ENCODE peak calls at places on chromosomes 12 and 14, in five cellular contexts. One of them, this sample, is unnamed.

GRCh38 chr12:122687091-122687490 is 16.1 kb downstream of the HCAR2 start:
- DNase-seq in coronary artery: no peak
- DNase-seq in naive thymus-derived CD4-positive, alpha-beta T cell: no peak
- DNase-seq in heart left ventricle: no peak
- DNase-seq in stomach: peak; percentile 88
- DNase-seq in this sample: peak; percentile 82

GRCh38 chr14:66359500-66359899 is 126.7 kb upstream of the CCDC196 start:
- DNase-seq in coronary artery: no peak
- DNase-seq in naive thymus-derived CD4-positive, alpha-beta T cell: peak; percentile 41
- DNase-seq in heart left ventricle: peak; percentile 11
- DNase-seq in stomach: no peak
- DNase-seq in this sample: peak; percentile 46

GRCh38 chr12:67042697-67043131 is 226.4 kb upstream of the CAND1 start:
- DNase-seq in coronary artery: no peak
- DNase-seq in naive thymus-derived CD4-positive, alpha-beta T cell: no peak
- DNase-seq in heart left ventricle: no peak
- DNase-seq in stomach: no peak
- DNase-seq in this sample: peak; percentile 57

GRCh38 chr14:65281991-65282908 is 130.3 kb upstream of the FUT8 start:
- DNase-seq in coronary artery: no peak
- DNase-seq in naive thymus-derived CD4-positive, alpha-beta T cell: peak; percentile 27
- DNase-seq in heart left ventricle: peak; percentile 31
- DNase-seq in stomach: no peak
- DNase-seq in this sample: no peak

GRCh38 chr14:65210118-65210826 is 108.0 kb upstream of the MAX start:
- DNase-seq in coronary artery: no peak
- DNase-seq in naive thymus-derived CD4-positive, alpha-beta T cell: no peak
- DNase-seq in heart left ventricle: no peak
- DNase-seq in stomach: no peak
- DNase-seq in this sample: no peak

GRCh38 chr14:76227450-76228050 is 75.8 kb downstream of the GPATCH2L start:
- DNase-seq in coronary artery: no peak
- DNase-seq in naive thymus-derived CD4-positive, alpha-beta T cell: no peak
- DNase-seq in heart left ventricle: no peak
- DNase-seq in stomach: no peak
- DNase-seq in this sample: no peak

GRCh38 chr14:47044841-47045240 is 393.3 kb upstream of the RPL10L start:
- DNase-seq in coronary artery: no peak
- DNase-seq in naive thymus-derived CD4-positive, alpha-beta T cell: no peak
- DNase-seq in heart left ventricle: no peak
- DNase-seq in stomach: peak; percentile 27
- DNase-seq in this sample: no peak

GRCh38 chr14:29999013-29999539 is 71.4 kb upstream of the PRKD1 start:
- DNase-seq in coronary artery: no peak
- DNase-seq in naive thymus-derived CD4-positive, alpha-beta T cell: no peak
- DNase-seq in heart left ventricle: no peak
- DNase-seq in stomach: no peak
- DNase-seq in this sample: peak; percentile 4

GRCh38 chr12:50788562-50788961 is 24.7 kb downstream of the ATF1 start:
- DNase-seq in coronary artery: no peak
- DNase-seq in naive thymus-derived CD4-positive, alpha-beta T cell: no peak
- DNase-seq in heart left ventricle: no peak
- DNase-seq in stomach: no peak
- DNase-seq in this sample: no peak

GRCh38 chr14:24401810-24402702 is 3.3 kb downstream of the NYNRIN start:
- DNase-seq in coronary artery: no peak
- DNase-seq in naive thymus-derived CD4-positive, alpha-beta T cell: no peak
- DNase-seq in heart left ventricle: no peak
- DNase-seq in stomach: no peak
- DNase-seq in this sample: no peak

GRCh38 chr14:60310086-60310684 is 61.2 kb downstream of the PPM1A start:
- DNase-seq in coronary artery: no peak
- DNase-seq in naive thymus-derived CD4-positive, alpha-beta T cell: no peak
- DNase-seq in heart left ventricle: no peak
- DNase-seq in stomach: no peak
- DNase-seq in this sample: no peak

GRCh38 chr12:82517027-82517426 is 158.7 kb downstream of the METTL25 start:
- DNase-seq in coronary artery: no peak
- DNase-seq in naive thymus-derived CD4-positive, alpha-beta T cell: no peak
- DNase-seq in heart left ventricle: no peak
- DNase-seq in stomach: no peak
- DNase-seq in this sample: peak; percentile 13

GRCh38 chr12:22856120-22856699 is 231.2 kb downstream of the ETNK1 start:
- DNase-seq in coronary artery: no peak
- DNase-seq in naive thymus-derived CD4-positive, alpha-beta T cell: no peak
- DNase-seq in heart left ventricle: no peak
- DNase-seq in stomach: no peak
- DNase-seq in this sample: peak; percentile 25

GRCh38 chr14:99252940-99253868 is 18.8 kb downstream of the BCL11B start:
- DNase-seq in coronary artery: no peak
- DNase-seq in naive thymus-derived CD4-positive, alpha-beta T cell: no peak
- DNase-seq in heart left ventricle: no peak
- DNase-seq in stomach: no peak
- DNase-seq in this sample: no peak

GRCh38 chr14:68730811-68731425 is 61.9 kb downstream of the ZFP36L1 start:
- DNase-seq in coronary artery: no peak
- DNase-seq in naive thymus-derived CD4-positive, alpha-beta T cell: no peak
- DNase-seq in heart left ventricle: no peak
- DNase-seq in stomach: no peak
- DNase-seq in this sample: no peak
- H3K4me3 ChIP-seq in coronary artery: no peak overlapping the region
- H3K4me3 ChIP-seq in naive thymus-derived CD4-positive, alpha-beta T cell: no peak overlapping the region
- H3K4me3 ChIP-seq in heart left ventricle: no peak overlapping the region
- H3K4me3 ChIP-seq in stomach: no peak overlapping the region
- H3K4me3 ChIP-seq in this sample: no peak overlapping the region

GRCh38 chr12:6950944-6951540 is at the start of gene PTPN6:
- DNase-seq in coronary artery: no peak
- DNase-seq in naive thymus-derived CD4-positive, alpha-beta T cell: peak; percentile 68
- DNase-seq in heart left ventricle: no peak
- DNase-seq in stomach: peak; percentile 58
- DNase-seq in this sample: peak; percentile 40

GRCh38 chr12:6951551-6952120 is 480 bp downstream of the PTPN6 start:
- DNase-seq in coronary artery: no peak
- DNase-seq in naive thymus-derived CD4-positive, alpha-beta T cell: no peak
- DNase-seq in heart left ventricle: no peak
- DNase-seq in stomach: no peak
- DNase-seq in this sample: no peak

GRCh38 chr12:6953417-6954315 is 2.5 kb downstream of the PTPN6 start:
- DNase-seq in coronary artery: peak; percentile 76
- DNase-seq in naive thymus-derived CD4-positive, alpha-beta T cell: peak; percentile 75
- DNase-seq in heart left ventricle: peak; percentile 78
- DNase-seq in stomach: peak; percentile 54
- DNase-seq in this sample: peak; percentile 56

GRCh38 chr12:6952860-6953416 is 1.8 kb downstream of the PTPN6 start:
- DNase-seq in coronary artery: no peak
- DNase-seq in naive thymus-derived CD4-positive, alpha-beta T cell: no peak
- DNase-seq in heart left ventricle: no peak
- DNase-seq in stomach: no peak
- DNase-seq in this sample: no peak

GRCh38 chr12:6952121-6952859 is 1.1 kb downstream of the PTPN6 start:
- DNase-seq in coronary artery: no peak
- DNase-seq in naive thymus-derived CD4-positive, alpha-beta T cell: no peak
- DNase-seq in heart left ventricle: no peak
- DNase-seq in stomach: no peak
- DNase-seq in this sample: no peak
- H3K4me3 ChIP-seq in coronary artery: peak overlapping the region; percentile 66
- H3K4me3 ChIP-seq in naive thymus-derived CD4-positive, alpha-beta T cell: peak overlapping the region; percentile 92
- H3K4me3 ChIP-seq in heart left ventricle: peak overlapping the region; percentile 51
- H3K4me3 ChIP-seq in stomach: peak overlapping the region; percentile 50
- H3K4me3 ChIP-seq in this sample: peak overlapping the region; percentile 66

DNA sequence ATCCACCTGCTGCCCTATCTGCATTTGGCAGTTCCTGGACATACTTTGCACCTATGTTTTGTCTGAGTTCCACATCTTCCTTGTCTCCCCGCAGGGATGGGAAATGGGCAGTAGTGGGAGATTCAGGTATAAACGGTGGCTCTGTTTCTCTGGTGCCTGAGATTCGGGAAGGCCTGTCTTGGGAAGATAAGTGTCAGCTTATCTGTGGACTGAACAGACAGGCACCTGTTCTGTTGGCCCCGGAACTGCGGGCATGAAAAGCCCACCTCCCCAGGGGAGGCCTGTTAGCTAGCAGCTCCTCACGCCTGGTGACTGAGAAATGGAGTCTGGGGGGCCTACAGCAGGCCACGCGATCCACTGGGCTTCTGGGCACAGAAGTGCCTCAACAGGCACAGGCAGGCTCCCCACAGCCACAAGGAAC is 5.8 kb downstream of the PHB2 start:
- DNase-seq in coronary artery: peak; percentile 73
- DNase-seq in naive thymus-derived CD4-positive, alpha-beta T cell: no peak
- DNase-seq in heart left ventricle: no peak
- DNase-seq in stomach: no peak
- DNase-seq in this sample: no peak
- H3K4me3 ChIP-seq in coronary artery: no peak overlapping the region
- H3K4me3 ChIP-seq in naive thymus-derived CD4-positive, alpha-beta T cell: no peak overlapping the region
- H3K4me3 ChIP-seq in heart left ventricle: no peak overlapping the region
- H3K4me3 ChIP-seq in stomach: peak overlapping the region; percentile 62
- H3K4me3 ChIP-seq in this sample: no peak overlapping the region

GRCh38 chr14:31127690-31128089 is 79.9 kb downstream of the HECTD1 start:
- DNase-seq in coronary artery: no peak
- DNase-seq in naive thymus-derived CD4-positive, alpha-beta T cell: peak; percentile 11
- DNase-seq in heart left ventricle: no peak
- DNase-seq in stomach: no peak
- DNase-seq in this sample: peak; percentile 49
- H3K4me3 ChIP-seq in coronary artery: no peak overlapping the region
- H3K4me3 ChIP-seq in naive thymus-derived CD4-positive, alpha-beta T cell: no peak overlapping the region
- H3K4me3 ChIP-seq in heart left ventricle: no peak overlapping the region
- H3K4me3 ChIP-seq in stomach: no peak overlapping the region
- H3K4me3 ChIP-seq in this sample: no peak overlapping the region

GRCh38 chr12:116278667-116279066 is 1.2 kb upstream of the MED13L start:
- DNase-seq in coronary artery: no peak
- DNase-seq in naive thymus-derived CD4-positive, alpha-beta T cell: no peak
- DNase-seq in heart left ventricle: no peak
- DNase-seq in stomach: no peak
- DNase-seq in this sample: no peak

GRCh38 chr12:116278259-116278595 is 734 bp upstream of the MED13L start:
- DNase-seq in coronary artery: no peak
- DNase-seq in naive thymus-derived CD4-positive, alpha-beta T cell: no peak
- DNase-seq in heart left ventricle: no peak
- DNase-seq in stomach: no peak
- DNase-seq in this sample: no peak

GRCh38 chr12:116284401-116284800 is 6.9 kb upstream of the MED13L start:
- DNase-seq in coronary artery: no peak
- DNase-seq in naive thymus-derived CD4-positive, alpha-beta T cell: no peak
- DNase-seq in heart left ventricle: no peak
- DNase-seq in stomach: no peak
- DNase-seq in this sample: no peak

GRCh38 chr12:116280590-116281290 is 3.2 kb upstream of the MED13L start:
- DNase-seq in coronary artery: no peak
- DNase-seq in naive thymus-derived CD4-positive, alpha-beta T cell: no peak
- DNase-seq in heart left ventricle: no peak
- DNase-seq in stomach: no peak
- DNase-seq in this sample: peak; percentile 36

DNA sequence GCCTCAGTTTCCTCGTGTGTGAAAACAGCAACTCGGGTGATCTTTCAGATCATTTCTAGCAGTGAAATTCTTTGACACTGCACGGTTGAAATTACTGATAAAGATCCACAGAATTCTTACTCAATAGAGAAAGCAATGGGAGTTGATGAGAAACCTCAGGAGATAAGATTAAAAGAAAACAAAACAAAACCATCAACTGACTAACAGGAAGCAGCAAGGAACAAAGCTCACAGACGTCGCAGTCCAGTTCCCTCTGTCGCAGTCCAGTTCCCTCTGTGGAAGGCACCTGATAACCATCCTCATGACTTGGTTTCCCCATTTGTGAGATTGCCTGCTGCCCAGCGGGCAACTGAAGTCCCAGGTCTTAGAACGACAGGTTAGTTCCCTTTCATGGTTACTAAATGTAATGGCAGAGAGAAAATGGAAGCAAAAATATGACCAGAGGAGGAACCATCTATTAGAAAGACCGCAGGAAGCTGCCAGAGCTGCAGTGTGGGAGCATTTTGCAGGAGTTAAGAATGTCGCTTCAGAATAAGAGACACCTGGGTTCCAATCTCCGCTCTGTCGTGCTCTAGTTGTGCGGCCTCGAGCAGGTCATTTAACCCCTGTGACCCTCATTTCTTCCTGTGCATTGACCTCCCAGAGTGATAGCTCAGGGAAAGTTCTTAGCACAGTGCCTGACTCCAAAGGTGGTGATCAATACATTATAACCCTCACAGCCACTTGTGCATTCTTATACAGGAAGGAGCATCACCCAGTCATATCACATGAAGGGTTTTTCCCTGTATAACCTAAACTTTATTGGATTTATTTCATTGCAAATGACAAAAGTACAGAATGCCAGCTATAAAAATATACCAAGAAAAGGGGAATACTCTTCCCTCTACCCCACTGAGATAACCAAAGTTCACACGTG is 5.1 kb upstream of the MED13L start:
- DNase-seq in coronary artery: no peak
- DNase-seq in naive thymus-derived CD4-positive, alpha-beta T cell: no peak
- DNase-seq in heart left ventricle: no peak
- DNase-seq in stomach: no peak
- DNase-seq in this sample: no peak
- H3K4me3 ChIP-seq in coronary artery: no peak overlapping the region
- H3K4me3 ChIP-seq in naive thymus-derived CD4-positive, alpha-beta T cell: no peak overlapping the region
- H3K4me3 ChIP-seq in heart left ventricle: peak overlapping the region; percentile 29
- H3K4me3 ChIP-seq in stomach: no peak overlapping the region
- H3K4me3 ChIP-seq in this sample: no peak overlapping the region

GRCh38 chr14:34302654-34303053 is 159.4 kb downstream of the SPTSSA start:
- DNase-seq in coronary artery: no peak
- DNase-seq in naive thymus-derived CD4-positive, alpha-beta T cell: no peak
- DNase-seq in heart left ventricle: no peak
- DNase-seq in stomach: no peak
- DNase-seq in this sample: no peak

GRCh38 chr14:34299360-34299759 is 162.7 kb downstream of the SPTSSA start:
- DNase-seq in coronary artery: no peak
- DNase-seq in naive thymus-derived CD4-positive, alpha-beta T cell: no peak
- DNase-seq in heart left ventricle: no peak
- DNase-seq in stomach: no peak
- DNase-seq in this sample: no peak

GRCh38 chr14:34301107-34301734 is 160.8 kb downstream of the SPTSSA start:
- DNase-seq in coronary artery: no peak
- DNase-seq in naive thymus-derived CD4-positive, alpha-beta T cell: no peak
- DNase-seq in heart left ventricle: no peak
- DNase-seq in stomach: no peak
- DNase-seq in this sample: peak; percentile 36

GRCh38 chr14:34300330-34300729 is 161.7 kb downstream of the SPTSSA start:
- DNase-seq in coronary artery: no peak
- DNase-seq in naive thymus-derived CD4-positive, alpha-beta T cell: no peak
- DNase-seq in heart left ventricle: no peak
- DNase-seq in stomach: no peak
- DNase-seq in this sample: no peak

DNA sequence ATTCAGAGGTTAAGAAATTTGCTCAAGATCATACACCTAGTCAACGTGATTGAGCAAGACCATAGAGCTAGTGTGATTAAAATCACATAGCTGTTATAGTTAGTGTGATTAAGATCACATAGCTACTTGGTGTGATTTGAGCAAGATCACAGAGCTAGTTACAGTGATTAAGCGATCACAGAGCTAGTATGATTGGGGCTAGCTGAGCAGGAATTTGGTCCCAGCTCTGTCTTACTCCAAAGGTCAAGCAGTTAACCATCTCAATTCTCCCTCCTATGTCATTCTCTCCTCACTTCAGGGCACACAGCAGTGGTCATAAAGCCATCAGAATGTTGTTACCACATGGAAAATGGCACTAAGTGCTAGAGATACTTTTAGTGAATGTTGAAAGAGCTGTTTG is 158.2 kb downstream of the SPTSSA start:
- DNase-seq in coronary artery: no peak
- DNase-seq in naive thymus-derived CD4-positive, alpha-beta T cell: no peak
- DNase-seq in heart left ventricle: no peak
- DNase-seq in stomach: no peak
- DNase-seq in this sample: no peak
- H3K4me3 ChIP-seq in coronary artery: no peak overlapping the region
- H3K4me3 ChIP-seq in naive thymus-derived CD4-positive, alpha-beta T cell: no peak overlapping the region
- H3K4me3 ChIP-seq in heart left ventricle: no peak overlapping the region
- H3K4me3 ChIP-seq in stomach: no peak overlapping the region
- H3K4me3 ChIP-seq in this sample: no peak overlapping the region

GRCh38 chr12:109703684-109704083 is 9.9 kb upstream of the FAM222A start:
- DNase-seq in coronary artery: no peak
- DNase-seq in naive thymus-derived CD4-positive, alpha-beta T cell: no peak
- DNase-seq in heart left ventricle: no peak
- DNase-seq in stomach: no peak
- DNase-seq in this sample: no peak
- H3K4me3 ChIP-seq in coronary artery: no peak overlapping the region
- H3K4me3 ChIP-seq in naive thymus-derived CD4-positive, alpha-beta T cell: no peak overlapping the region
- H3K4me3 ChIP-seq in heart left ventricle: no peak overlapping the region
- H3K4me3 ChIP-seq in stomach: no peak overlapping the region
- H3K4me3 ChIP-seq in this sample: no peak overlapping the region